ENCODE peak calls at places on chromosomes 4 and X, in four cellular contexts. G is H1, P is K562, C is HepG2. A is an unnamed sample.

GRCh38 chrX:9282325-9282724 is 182.5 kb upstream of the TBL1X start:
- DNase-seq in C (no peak), G (no peak), P (no peak), A (no peak)

GRCh38 chr4:3420606-3420955 is 21.2 kb upstream of the HGFAC start:
- DNase-seq in G (no peak), P (no peak), C (no peak), A (no peak)

GRCh38 chr4:75769044-75769443 is 44.7 kb downstream of the USO1 start:
- DNase-seq in G (no peak), P (no peak), C (no peak), A (no peak)

GRCh38 chr4:1883583-1883982 is 12.4 kb downstream of the NSD2 start:
- DNase-seq in G (no peak), C (no peak), P (peak; percentile 85), A (no peak)

GRCh38 chrX:48493890-48494364 is 14.9 kb upstream of the PORCN start:
- DNase-seq in C (peak; percentile 55), G (peak; percentile 58), P (peak; percentile 74), A (no peak)

GRCh38 chr4:105603158-105603557 is 50.7 kb downstream of the ARHGEF38 start:
- DNase-seq in P (no peak), G (no peak), C (no peak), A (no peak)

GRCh38 chr4:146472404-146472803 is 49.3 kb downstream of the SLC10A7 start:
- DNase-seq in P (no peak), G (no peak), C (no peak), A (no peak)

GRCh38 chrX:112654871-112655270 is 24.9 kb downstream of the LHFPL1 start:
- DNase-seq in P (no peak), G (no peak), C (no peak), A (no peak)

GRCh38 chr4:84224522-84224921 is 274.6 kb downstream of the NKX6-1 start:
- DNase-seq in C (no peak), G (no peak), P (no peak), A (no peak)

GRCh38 chr4:147591048-147591577 is 26.1 kb upstream of the TMEM184C start:
- DNase-seq in P (no peak), C (no peak), G (no peak), A (no peak)

GRCh38 chr4:122017296-122017695 is 65.4 kb upstream of the TRPC3 start:
- DNase-seq in C (no peak), P (no peak), G (no peak), A (no peak)

GRCh38 chr4:140213736-140214135 is 59.8 kb upstream of the MAML3 start:
- DNase-seq in C (no peak), P (no peak), G (no peak), A (no peak)

GRCh38 chr4:174521800-174522182 is 497 bp downstream of the HPGD start:
- DNase-seq in P (peak; percentile 53), C (no peak), G (peak; percentile 53), A (no peak)

GRCh38 chr4:4555916-4556315 is 14.1 kb upstream of the STX18 start:
- DNase-seq in C (peak; percentile 63), P (no peak), G (no peak), A (no peak)

GRCh38 chrX:49272426-49272825 is 2.8 kb downstream of the PPP1R3F start:
- DNase-seq in P (no peak), C (no peak), G (no peak), A (no peak)

GRCh38 chr4:180059216-180059881 is 2183.9 kb upstream of the TENM3 start:
- DNase-seq in G (peak; percentile 56), P (peak; percentile 1), C (no peak), A (no peak)

GRCh38 chr4:6595897-6596537 is 21.0 kb downstream of the MAN2B2 start:
- DNase-seq in G (peak; percentile 59), P (peak; percentile 87), C (no peak), A (peak; percentile 17)

GRCh38 chr4:42216569-42216968 is 64.1 kb upstream of the BEND4 start:
- DNase-seq in P (no peak), C (no peak), G (no peak), A (no peak)

GRCh38 chr4:31655328-31655727 is 935.2 kb downstream of the PCDH7 start:
- DNase-seq in C (no peak), P (no peak), G (no peak), A (no peak)

GRCh38 chr4:99151931-99152448 is 7.9 kb upstream of the ADH4 start:
- DNase-seq in G (no peak), P (no peak), C (no peak), A (no peak)

GRCh38 chr4:41346306-41347061 is 89.8 kb downstream of the UCHL1 start:
- DNase-seq in C (no peak), G (no peak), P (no peak), A (peak; percentile 36)

GRCh38 chr4:1112174-1112820 is 1.1 kb downstream of the RNF212 start:
- DNase-seq in G (no peak), P (no peak), C (no peak), A (no peak)

DNA sequence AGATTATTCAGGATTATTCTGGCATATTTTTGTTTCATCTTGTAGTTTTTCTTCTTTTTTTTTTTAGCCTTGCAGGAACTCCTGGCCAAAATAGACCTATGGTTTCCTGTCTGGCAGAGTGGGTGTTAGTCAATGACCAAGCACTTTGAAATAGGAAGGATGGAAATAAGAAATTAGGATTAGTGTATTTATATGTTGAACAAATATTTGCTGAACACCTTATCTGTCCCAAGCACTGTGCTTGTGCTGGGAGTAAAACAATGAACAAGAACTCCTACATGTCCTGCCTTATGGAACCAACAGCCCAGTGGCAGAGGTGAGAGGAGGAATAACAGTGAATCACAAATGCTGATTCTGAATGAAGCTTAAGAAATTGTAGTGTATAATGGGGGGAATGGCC is 4.5 kb downstream of the MMRN1 start:
- DNase-seq in P (no peak), G (no peak), C (no peak), A (no peak)
- H3K27ac ChIP-seq in P (no peak overlapping the region), G (no peak overlapping the region), C (no peak overlapping the region), A (no peak overlapping the region)

DNA sequence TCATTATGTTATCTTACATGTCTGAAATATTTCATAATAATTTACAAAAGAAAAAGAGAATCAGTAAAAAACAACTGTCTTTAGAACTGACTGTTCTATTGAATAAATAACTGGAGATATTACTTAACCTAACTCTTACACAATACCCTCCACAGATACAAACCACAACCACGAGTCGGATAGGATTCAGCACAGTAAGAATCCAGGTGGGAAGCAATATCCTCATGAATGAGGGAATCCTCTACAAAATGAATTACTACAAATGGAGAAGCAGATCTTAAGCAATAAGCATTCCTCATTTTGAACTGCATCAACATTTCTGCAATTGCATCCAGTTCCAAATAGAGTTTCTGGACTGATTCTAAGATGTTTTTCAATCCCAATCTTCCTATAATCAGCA is 227.1 kb downstream of the SH2D1A start:
- DNase-seq in C (no peak), P (no peak), G (no peak), A (no peak)
- TF ChIP-seq KDM1A in C (no peak), P (no peak), G (no peak), A (no peak)

DNA sequence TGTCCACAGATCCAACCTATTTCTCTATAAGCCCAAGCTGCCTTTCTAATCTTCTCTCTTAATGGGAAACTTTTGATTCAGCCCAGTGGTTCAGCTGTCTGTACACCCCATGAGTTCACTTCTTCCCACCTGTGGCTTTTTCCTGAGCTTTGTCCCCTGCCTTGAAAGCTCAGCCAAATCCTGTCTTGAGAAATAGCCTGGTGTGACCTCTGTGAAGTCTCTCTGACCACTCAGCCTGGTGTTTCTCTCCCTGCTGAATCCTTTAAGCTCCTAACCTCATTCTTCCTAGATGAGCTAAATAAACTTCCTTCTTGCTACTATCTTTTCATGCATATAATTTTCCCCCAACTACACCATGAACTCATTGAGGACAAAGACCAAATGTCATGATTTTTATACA is 15.2 kb upstream of the HERC5 start:
- DNase-seq in G (no peak), C (no peak), P (no peak), A (no peak)
- TF ChIP-seq PHF8 in G (no peak), C (no peak), P (no peak), A (no peak)

DNA sequence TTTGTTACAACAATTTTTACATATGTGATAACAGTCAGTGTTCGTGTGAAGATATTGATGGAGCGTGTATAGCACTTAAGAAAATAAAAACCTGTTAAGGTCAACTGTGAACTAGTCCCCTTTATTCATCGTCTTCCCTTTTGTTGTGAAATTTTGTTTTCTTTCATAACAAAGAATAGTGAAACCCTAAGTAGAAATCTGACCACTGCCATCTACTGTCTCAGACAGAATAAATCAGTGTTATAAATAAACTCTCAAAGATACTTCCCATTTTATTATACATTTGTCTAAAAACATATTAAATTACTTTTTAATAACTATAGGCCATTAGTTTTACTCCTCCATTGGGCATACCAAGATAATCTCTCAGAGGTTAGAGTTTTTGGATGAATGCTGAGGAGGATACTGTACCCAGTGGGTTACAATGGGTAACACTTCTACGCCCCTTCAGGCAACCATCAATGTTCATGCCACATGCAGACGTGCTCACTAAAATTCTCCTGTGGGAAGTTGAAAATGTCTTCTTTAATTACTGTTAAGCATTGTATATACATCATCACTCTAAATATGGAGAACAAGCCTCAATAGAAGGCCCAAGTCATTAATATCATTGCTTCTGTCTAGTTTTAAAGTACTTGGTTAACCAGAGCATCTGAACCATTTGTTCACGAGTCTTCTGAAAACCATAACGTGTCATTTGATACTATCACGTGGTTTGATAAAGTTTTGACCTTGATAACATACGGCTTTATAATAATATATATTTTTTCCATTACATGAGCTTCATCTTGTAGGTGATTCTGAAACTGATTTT is 171.2 kb downstream of the TMA16 start:
- DNase-seq in P (no peak), C (no peak), G (no peak), A (no peak)
- H3K27ac ChIP-seq in P (no peak overlapping the region), C (no peak overlapping the region), G (no peak overlapping the region), A (no peak overlapping the region)

DNA sequence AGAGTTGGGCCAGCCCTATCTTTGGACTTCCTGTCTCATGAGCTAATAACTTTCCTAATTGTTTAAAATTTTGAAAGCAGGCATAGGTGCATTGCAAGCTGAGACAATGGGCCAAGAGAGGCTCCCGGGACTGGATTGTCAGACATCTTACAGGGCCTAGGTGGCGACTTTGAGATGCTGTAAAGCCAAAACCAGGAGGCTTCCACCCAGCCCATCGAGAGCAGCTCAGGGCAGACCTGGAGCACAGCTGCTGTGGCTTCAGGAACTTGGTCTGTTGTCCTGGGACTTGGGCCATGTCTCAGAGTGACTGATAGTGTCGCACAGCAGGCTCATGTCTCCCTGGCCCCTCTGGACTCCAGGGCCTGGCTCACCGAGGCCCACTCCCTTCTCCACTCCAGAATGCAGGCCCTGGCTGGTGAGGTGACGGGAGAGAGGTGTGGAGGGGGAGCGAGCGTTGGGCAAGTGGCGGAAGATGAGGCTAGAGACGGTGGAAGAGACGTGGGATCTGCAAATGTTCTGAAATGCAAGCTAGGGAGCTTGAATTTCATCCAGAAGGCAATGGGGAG is 24.1 kb upstream of the MTM1 start:
- DNase-seq in G (no peak), C (peak; percentile 49), P (peak; percentile 36), A (peak; percentile 24)
- TF ChIP-seq KDM1A in G (no peak), C (no peak), P (no peak), A (no peak)

GRCh38 chr4:100509386-100509785 is 8.4 kb downstream of the EMCN start:
- DNase-seq in G (no peak), P (no peak), C (no peak), A (no peak)
- TF ChIP-seq PHF8 in G (no peak), P (no peak), C (no peak), A (no peak)

GRCh38 chrX:13167444-13168207 is 123.2 kb upstream of the FAM9C start:
- DNase-seq in C (no peak), P (no peak), G (no peak), A (no peak)
- H3K27ac ChIP-seq in C (no peak overlapping the region), P (no peak overlapping the region), G (no peak overlapping the region), A (no peak overlapping the region)

DNA sequence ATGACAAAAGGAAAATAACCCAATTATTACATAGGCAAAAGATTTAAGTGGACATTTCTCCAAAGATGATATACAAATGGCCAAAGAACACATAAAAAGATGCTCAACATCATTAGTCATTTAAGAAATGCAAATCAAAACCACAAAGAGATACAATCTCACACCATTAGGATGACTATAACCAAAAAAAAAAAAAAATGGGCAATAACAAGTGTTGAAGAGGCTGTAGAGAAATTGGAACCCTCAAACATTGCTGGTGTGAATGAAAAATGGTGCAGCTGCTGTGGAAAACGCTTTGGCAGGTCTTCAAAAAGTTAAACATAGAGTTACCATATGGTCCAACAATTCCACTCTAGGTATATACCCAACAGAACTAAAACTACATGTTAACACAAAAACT is 5.6 kb upstream of the PRDX4 start:
- DNase-seq in C (no peak), P (no peak), G (no peak), A (no peak)
- TF ChIP-seq KDM1A in C (no peak), P (no peak), G (no peak), A (no peak)